ENCODE peak calls at places on chromosomes 6 and 20, in five cellular contexts. One of them, this sample, is unnamed.

GRCh38 chr20:9147553-9148024 is 78.7 kb downstream of the PLCB4 start:
- DNase-seq in IMR-90: peak; percentile 73
- DNase-seq in astrocyte: peak; percentile 20
- DNase-seq in AG04450: no peak
- DNase-seq in left ventricle myocardium inferior: no peak
- DNase-seq in this sample: no peak

GRCh38 chr20:9374480-9374879 is 139.9 kb upstream of the LAMP5 start:
- DNase-seq in left ventricle myocardium inferior: no peak
- DNase-seq in IMR-90: peak; percentile 58
- DNase-seq in astrocyte: peak; percentile 47
- DNase-seq in AG04450: no peak
- DNase-seq in this sample: no peak

GRCh38 chr6:16711551-16712249 is 49.6 kb downstream of the ATXN1 start:
- DNase-seq in IMR-90: no peak
- DNase-seq in AG04450: no peak
- DNase-seq in astrocyte: no peak
- DNase-seq in left ventricle myocardium inferior: no peak
- DNase-seq in this sample: no peak

GRCh38 chr6:16129623-16130243 is 847 bp downstream of the MYLIP start:
- DNase-seq in astrocyte: no peak
- DNase-seq in IMR-90: peak; percentile 5
- DNase-seq in AG04450: no peak
- DNase-seq in left ventricle myocardium inferior: peak; percentile 26
- DNase-seq in this sample: peak; percentile 54

GRCh38 chr6:109762166-109762565 is 71.1 kb downstream of the FIG4 start:
- DNase-seq in IMR-90: no peak
- DNase-seq in left ventricle myocardium inferior: no peak
- DNase-seq in AG04450: no peak
- DNase-seq in astrocyte: no peak
- DNase-seq in this sample: no peak

GRCh38 chr6:129543981-129544380 is 166.0 kb downstream of the ARHGAP18 start:
- DNase-seq in left ventricle myocardium inferior: no peak
- DNase-seq in IMR-90: peak; percentile 46
- DNase-seq in astrocyte: peak; percentile 6
- DNase-seq in AG04450: no peak
- DNase-seq in this sample: no peak

GRCh38 chr20:59164681-59165388 is 1.2 kb downstream of the ZNF831 start:
- DNase-seq in IMR-90: no peak
- DNase-seq in astrocyte: no peak
- DNase-seq in AG04450: no peak
- DNase-seq in left ventricle myocardium inferior: no peak
- DNase-seq in this sample: no peak

GRCh38 chr6:15017251-15017650 is 228.6 kb upstream of the JARID2 start:
- DNase-seq in IMR-90: peak; percentile 17
- DNase-seq in astrocyte: peak; percentile 7
- DNase-seq in left ventricle myocardium inferior: peak; percentile 28
- DNase-seq in AG04450: no peak
- DNase-seq in this sample: no peak

GRCh38 chr6:170584954-170585498 is 589 bp upstream of the PDCD2 start:
- DNase-seq in AG04450: no peak
- DNase-seq in astrocyte: no peak
- DNase-seq in left ventricle myocardium inferior: no peak
- DNase-seq in IMR-90: no peak
- DNase-seq in this sample: no peak

GRCh38 chr20:20364016-20364746 is 3.7 kb upstream of the INSM1 start:
- DNase-seq in astrocyte: no peak
- DNase-seq in IMR-90: no peak
- DNase-seq in AG04450: no peak
- DNase-seq in left ventricle myocardium inferior: no peak
- DNase-seq in this sample: no peak

GRCh38 chr6:21992178-21992967 is 304.5 kb downstream of the PRL start:
- DNase-seq in astrocyte: peak; percentile 83
- DNase-seq in left ventricle myocardium inferior: no peak
- DNase-seq in AG04450: no peak
- DNase-seq in IMR-90: peak; percentile 80
- DNase-seq in this sample: no peak

GRCh38 chr6:159716247-159717086 is 10.8 kb upstream of the WTAP start:
- DNase-seq in astrocyte: peak; percentile 93
- DNase-seq in IMR-90: peak; percentile 98
- DNase-seq in AG04450: peak; percentile 89
- DNase-seq in left ventricle myocardium inferior: no peak
- DNase-seq in this sample: no peak

GRCh38 chr6:32075781-32076494 is 33.2 kb downstream of the TNXB start:
- DNase-seq in AG04450: no peak
- DNase-seq in left ventricle myocardium inferior: no peak
- DNase-seq in IMR-90: no peak
- DNase-seq in astrocyte: no peak
- DNase-seq in this sample: no peak

GRCh38 chr20:41058007-41058673 is 29.5 kb downstream of the TOP1 start:
- DNase-seq in IMR-90: peak; percentile 93
- DNase-seq in astrocyte: peak; percentile 86
- DNase-seq in left ventricle myocardium inferior: no peak
- DNase-seq in AG04450: no peak
- DNase-seq in this sample: no peak

GRCh38 chr6:45423111-45423900 is 45.6 kb upstream of the SUPT3H start:
- DNase-seq in left ventricle myocardium inferior: peak; percentile 30
- DNase-seq in AG04450: no peak
- DNase-seq in IMR-90: no peak
- DNase-seq in astrocyte: no peak
- DNase-seq in this sample: no peak

GRCh38 chr6:158536084-158536890 is 23.6 kb upstream of the TMEM181 start:
- DNase-seq in IMR-90: peak; percentile 65
- DNase-seq in AG04450: no peak
- DNase-seq in left ventricle myocardium inferior: peak; percentile 72
- DNase-seq in astrocyte: peak; percentile 47
- DNase-seq in this sample: peak; percentile 85

GRCh38 chr20:36526521-36527011 is 14.8 kb upstream of the MYL9 start:
- DNase-seq in AG04450: no peak
- DNase-seq in left ventricle myocardium inferior: no peak
- DNase-seq in astrocyte: no peak
- DNase-seq in IMR-90: no peak
- DNase-seq in this sample: no peak

GRCh38 chr20:47274449-47275108 is 81.9 kb downstream of the ZMYND8 start:
- DNase-seq in AG04450: peak; percentile 84
- DNase-seq in IMR-90: peak; percentile 97
- DNase-seq in astrocyte: peak; percentile 97
- DNase-seq in left ventricle myocardium inferior: no peak
- DNase-seq in this sample: no peak

GRCh38 chr20:47205577-47206123 is 150.8 kb downstream of the ZMYND8 start:
- DNase-seq in AG04450: peak; percentile 59
- DNase-seq in left ventricle myocardium inferior: peak; percentile 79
- DNase-seq in IMR-90: peak; percentile 79
- DNase-seq in astrocyte: peak; percentile 68
- DNase-seq in this sample: peak; percentile 27

GRCh38 chr20:1809121-1809520 is 86.1 kb upstream of the SIRPA start:
- DNase-seq in AG04450: no peak
- DNase-seq in IMR-90: peak; percentile 92
- DNase-seq in astrocyte: peak; percentile 95
- DNase-seq in left ventricle myocardium inferior: no peak
- DNase-seq in this sample: no peak

GRCh38 chr20:8646716-8647115 is 422.2 kb upstream of the PLCB4 start:
- DNase-seq in astrocyte: peak; percentile 95
- DNase-seq in IMR-90: peak; percentile 83
- DNase-seq in AG04450: peak; percentile 73
- DNase-seq in left ventricle myocardium inferior: no peak
- DNase-seq in this sample: no peak

GRCh38 chr20:7272512-7272911 is 505.0 kb downstream of the BMP2 start:
- DNase-seq in left ventricle myocardium inferior: no peak
- DNase-seq in AG04450: no peak
- DNase-seq in astrocyte: no peak
- DNase-seq in IMR-90: no peak
- DNase-seq in this sample: no peak

GRCh38 chr6:72963946-72964345 is 261.4 kb downstream of the KHDC1L start:
- DNase-seq in IMR-90: peak; percentile 43
- DNase-seq in left ventricle myocardium inferior: no peak
- DNase-seq in AG04450: no peak
- DNase-seq in astrocyte: peak; percentile 40
- DNase-seq in this sample: no peak

GRCh38 chr6:10383312-10384063 is 31.4 kb downstream of the TFAP2A start:
- DNase-seq in astrocyte: no peak
- DNase-seq in left ventricle myocardium inferior: no peak
- DNase-seq in IMR-90: no peak
- DNase-seq in AG04450: no peak
- DNase-seq in this sample: no peak

GRCh38 chr6:20559924-20560551 is 25.8 kb downstream of the CDKAL1 start:
- DNase-seq in IMR-90: no peak
- DNase-seq in astrocyte: no peak
- DNase-seq in AG04450: no peak
- DNase-seq in left ventricle myocardium inferior: no peak
- DNase-seq in this sample: no peak

GRCh38 chr6:35478259-35478658 is 10.1 kb downstream of the RPL10A start:
- DNase-seq in IMR-90: no peak
- DNase-seq in left ventricle myocardium inferior: no peak
- DNase-seq in AG04450: no peak
- DNase-seq in astrocyte: no peak
- DNase-seq in this sample: no peak

GRCh38 chr6:35481215-35481614 is 13.0 kb downstream of the RPL10A start:
- DNase-seq in left ventricle myocardium inferior: no peak
- DNase-seq in astrocyte: no peak
- DNase-seq in AG04450: no peak
- DNase-seq in IMR-90: no peak
- DNase-seq in this sample: no peak

GRCh38 chr6:35483062-35483461 is 13.8 kb downstream of the TEAD3 start:
- DNase-seq in IMR-90: no peak
- DNase-seq in left ventricle myocardium inferior: no peak
- DNase-seq in AG04450: no peak
- DNase-seq in astrocyte: no peak
- DNase-seq in this sample: no peak

GRCh38 chr6:35477551-35478179 is 9.5 kb downstream of the RPL10A start:
- DNase-seq in AG04450: no peak
- DNase-seq in astrocyte: no peak
- DNase-seq in left ventricle myocardium inferior: no peak
- DNase-seq in IMR-90: no peak
- DNase-seq in this sample: no peak

DNA sequence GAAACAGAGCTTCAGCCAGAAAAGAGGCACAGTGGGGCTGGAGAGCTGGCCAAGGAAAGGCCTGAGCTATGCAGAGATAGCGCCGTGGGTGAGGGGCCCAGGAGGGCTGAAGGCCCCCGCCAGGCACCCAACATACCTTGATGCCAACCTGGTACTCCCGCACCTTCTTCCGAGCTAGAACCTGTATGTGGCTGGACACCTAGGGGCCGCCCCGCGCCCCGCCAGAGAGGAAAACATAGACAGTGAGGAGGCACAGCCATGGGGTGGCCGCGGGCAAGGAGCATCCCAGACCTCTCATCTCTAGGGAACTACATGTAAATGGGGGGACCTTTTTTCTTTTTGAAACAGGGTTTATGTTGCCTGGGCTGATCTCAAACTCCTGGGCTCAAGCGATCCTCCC is 12.0 kb downstream of the RPL10A start:
- DNase-seq in IMR-90: no peak
- DNase-seq in astrocyte: no peak
- DNase-seq in AG04450: no peak
- DNase-seq in left ventricle myocardium inferior: no peak
- DNase-seq in this sample: no peak
- H3K4me3 ChIP-seq in IMR-90: no peak overlapping the region
- H3K4me3 ChIP-seq in astrocyte: no peak overlapping the region
- H3K4me3 ChIP-seq in AG04450: no peak overlapping the region
- H3K4me3 ChIP-seq in left ventricle myocardium inferior: no peak overlapping the region
- H3K4me3 ChIP-seq in this sample: no peak overlapping the region

GRCh38 chr6:127877231-127877630 is 23.6 kb downstream of the THEMIS start:
- DNase-seq in astrocyte: no peak
- DNase-seq in AG04450: no peak
- DNase-seq in left ventricle myocardium inferior: no peak
- DNase-seq in IMR-90: no peak
- DNase-seq in this sample: no peak

GRCh38 chr6:127879685-127880084 is 21.2 kb downstream of the THEMIS start:
- DNase-seq in astrocyte: peak; percentile 34
- DNase-seq in AG04450: no peak
- DNase-seq in left ventricle myocardium inferior: no peak
- DNase-seq in IMR-90: peak; percentile 7
- DNase-seq in this sample: no peak

GRCh38 chr6:127878115-127878514 is 22.7 kb downstream of the THEMIS start:
- DNase-seq in IMR-90: no peak
- DNase-seq in left ventricle myocardium inferior: no peak
- DNase-seq in AG04450: no peak
- DNase-seq in astrocyte: no peak
- DNase-seq in this sample: no peak

DNA sequence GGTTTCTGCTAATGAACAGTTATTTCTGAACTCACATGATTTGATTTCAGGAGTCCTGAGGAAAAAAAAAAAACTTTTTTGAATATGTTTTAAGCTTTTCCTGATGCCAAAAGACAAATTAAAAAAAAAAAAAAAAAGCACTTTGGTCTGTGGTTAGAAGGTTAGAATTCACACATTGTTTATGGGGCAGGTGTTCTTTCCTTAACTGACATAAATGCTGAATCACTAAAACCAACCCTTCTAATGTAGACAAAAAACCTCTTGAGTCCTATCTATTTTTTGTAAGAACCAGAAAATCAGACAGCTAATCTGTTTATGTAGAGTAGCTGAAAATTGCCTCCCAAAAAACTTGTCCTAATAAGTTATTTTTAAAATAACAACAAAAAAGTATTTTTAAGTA is 20.4 kb downstream of the THEMIS start:
- DNase-seq in left ventricle myocardium inferior: no peak
- DNase-seq in astrocyte: no peak
- DNase-seq in IMR-90: no peak
- DNase-seq in AG04450: no peak
- DNase-seq in this sample: no peak
- H3K4me3 ChIP-seq in left ventricle myocardium inferior: no peak overlapping the region
- H3K4me3 ChIP-seq in astrocyte: no peak overlapping the region
- H3K4me3 ChIP-seq in IMR-90: no peak overlapping the region
- H3K4me3 ChIP-seq in AG04450: no peak overlapping the region
- H3K4me3 ChIP-seq in this sample: no peak overlapping the region

GRCh38 chr6:155544677-155545076 is 89.0 kb upstream of the NOX3 start:
- DNase-seq in IMR-90: no peak
- DNase-seq in astrocyte: no peak
- DNase-seq in left ventricle myocardium inferior: no peak
- DNase-seq in AG04450: no peak
- DNase-seq in this sample: no peak
- H3K4me3 ChIP-seq in IMR-90: no peak overlapping the region
- H3K4me3 ChIP-seq in astrocyte: no peak overlapping the region
- H3K4me3 ChIP-seq in left ventricle myocardium inferior: no peak overlapping the region
- H3K4me3 ChIP-seq in AG04450: no peak overlapping the region
- H3K4me3 ChIP-seq in this sample: no peak overlapping the region

GRCh38 chr20:32010666-32011065 is 428 bp downstream of the CCM2L start:
- DNase-seq in astrocyte: no peak
- DNase-seq in left ventricle myocardium inferior: no peak
- DNase-seq in AG04450: no peak
- DNase-seq in IMR-90: no peak
- DNase-seq in this sample: no peak
- H3K4me3 ChIP-seq in astrocyte: no peak overlapping the region
- H3K4me3 ChIP-seq in left ventricle myocardium inferior: peak overlapping the region; percentile 66
- H3K4me3 ChIP-seq in AG04450: no peak overlapping the region
- H3K4me3 ChIP-seq in IMR-90: no peak overlapping the region
- H3K4me3 ChIP-seq in this sample: no peak overlapping the region